ENCODE peak calls at places on chromosomes 11 and 22, in nine cellular contexts. M is dorsolateral prefrontal cortex, O is left lung, G is endothelial cell, Q is astrocyte of the spinal cord, Z is PC-3, S is thyroid gland, D is fibroblast of mammary gland, J is hepatocyte. C is an unnamed sample.

GRCh38 chr22:36977401-36977861 is 41.8 kb downstream of the TST start:
- DNase-seq in D (peak; percentile 7), O (peak; percentile 90), Q (peak; percentile 12), G (peak; percentile 59), S (peak; percentile 52), J (peak; percentile 79), Z (peak; percentile 6), M (peak; percentile 35), C (peak; percentile 76)

GRCh38 chr11:123054301-123055065 is 7.5 kb downstream of the HSPA8 start:
- DNase-seq in S (no peak), J (peak; percentile 88), O (no peak), Z (peak; percentile 89), M (no peak), Q (peak; percentile 74), D (peak; percentile 78), G (peak; percentile 23), C (peak; percentile 63)

GRCh38 chr11:102479733-102480132 is 27.2 kb upstream of the TMEM123 start:
- DNase-seq in O (no peak), Z (no peak), J (no peak), M (no peak), Q (no peak), S (no peak), D (no peak), G (no peak), C (no peak)

GRCh38 chr11:78325274-78325781 is 92.3 kb downstream of the GAB2 start:
- DNase-seq in Q (no peak), O (no peak), D (no peak), Z (no peak), J (no peak), G (no peak), M (no peak), S (no peak), C (peak; percentile 10)

GRCh38 chr11:70525006-70525405 is 126.7 kb downstream of the CTTN start:
- DNase-seq in O (peak; percentile 43), Q (no peak), Z (no peak), M (no peak), D (no peak), J (no peak), G (no peak), S (no peak), C (no peak)

GRCh38 chr11:285894-286220 is 3.1 kb upstream of the PGGHG start:
- DNase-seq in S (no peak), Q (no peak), Z (no peak), J (no peak), O (peak; percentile 34), G (no peak), D (no peak), M (no peak), C (no peak)

GRCh38 chr11:116544721-116545120 is 228.1 kb downstream of the BUD13 start:
- DNase-seq in M (no peak), G (no peak), S (no peak), J (no peak), Z (no peak), Q (no peak), O (no peak), D (no peak), C (no peak)

GRCh38 chr11:1299621-1300020 is 9.8 kb downstream of the TOLLIP start:
- DNase-seq in J (no peak), Z (no peak), G (no peak), O (peak; percentile 82), M (no peak), D (no peak), Q (no peak), S (peak; percentile 30), C (no peak)

GRCh38 chr11:84250834-84251613 is 964.9 kb upstream of the CCDC90B start:
- DNase-seq in O (no peak), D (no peak), S (no peak), Z (no peak), G (no peak), Q (no peak), M (no peak), J (no peak), C (no peak)

GRCh38 chr11:84243629-84244263 is 957.6 kb upstream of the CCDC90B start:
- DNase-seq in Z (no peak), Q (no peak), J (no peak), S (no peak), M (no peak), O (no peak), G (no peak), D (no peak), C (peak; percentile 20)

GRCh38 chr11:84247931-84248330 is 961.8 kb upstream of the CCDC90B start:
- DNase-seq in J (no peak), O (no peak), Q (peak; percentile 19), M (no peak), G (no peak), S (no peak), Z (no peak), D (peak; percentile 66), C (no peak)

GRCh38 chr11:84247129-84247528 is 961.0 kb upstream of the CCDC90B start:
- DNase-seq in Z (no peak), G (no peak), M (no peak), D (no peak), J (no peak), S (no peak), Q (no peak), O (no peak), C (no peak)

GRCh38 chr11:84249344-84250135 is 963.4 kb upstream of the CCDC90B start:
- DNase-seq in O (no peak), M (no peak), S (peak; percentile 9), Z (no peak), G (no peak), Q (peak; percentile 12), D (peak; percentile 49), J (no peak), C (no peak)
- TF ChIP-seq CTCF in O (no peak), M (no peak), S (no peak), Z (no peak), G (no peak), Q (no peak), D (no peak), J (no peak), C (peak; percentile 14)

DNA sequence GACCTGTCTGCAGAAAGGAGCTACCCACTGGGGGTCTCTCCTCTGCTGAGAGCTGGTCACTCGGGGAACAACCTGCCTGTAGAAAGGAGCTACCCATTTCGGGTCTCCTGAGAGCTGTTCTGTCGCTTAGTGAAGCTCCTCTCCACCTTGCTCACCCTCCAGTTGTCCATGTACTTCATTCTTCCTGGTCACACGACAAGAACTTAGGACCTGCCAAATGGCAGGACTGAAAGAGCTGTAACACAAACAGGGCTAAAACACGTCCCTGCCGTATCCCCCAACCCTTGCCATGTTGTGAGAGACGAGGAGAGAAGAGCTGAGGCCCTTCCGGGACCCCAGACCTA is 24.1 kb upstream of the RNASEH2C start:
- DNase-seq in J (no peak), D (no peak), Z (no peak), Q (no peak), G (no peak), M (no peak), S (no peak), O (no peak), C (no peak)
- TF ChIP-seq CTCF in J (no peak), D (no peak), Z (peak; percentile 14), Q (no peak), G (no peak), M (no peak), S (no peak), O (no peak), C (no peak)

GRCh38 chr11:44823006-44823405 is 96.2 kb downstream of the TSPAN18 start:
- DNase-seq in Q (no peak), O (peak; percentile 48), Z (no peak), D (peak; percentile 4), S (no peak), J (peak; percentile 37), G (peak; percentile 37), M (no peak), C (no peak)
- TF ChIP-seq CTCF in Q (peak; percentile 36), O (no peak), Z (peak; percentile 42), D (peak; percentile 29), S (no peak), J (peak; percentile 36), G (peak; percentile 36), M (no peak), C (peak; percentile 42)

GRCh38 chr11:134276396-134277175 is 407 bp downstream of the GLB1L3 start:
- DNase-seq in G (peak; percentile 39), Z (no peak), M (no peak), D (no peak), Q (no peak), S (no peak), J (no peak), O (no peak), C (no peak)
- TF ChIP-seq CTCF in G (no peak), Z (no peak), M (no peak), D (no peak), Q (no peak), S (no peak), J (no peak), O (no peak), C (no peak)

GRCh38 chr11:21567628-21568290 is 625.1 kb upstream of the ANO5 start:
- DNase-seq in Q (no peak), G (no peak), D (no peak), S (no peak), J (peak; percentile 14), O (no peak), M (no peak), Z (no peak), C (no peak)
- TF ChIP-seq CTCF in Q (no peak), G (no peak), D (no peak), S (no peak), J (no peak), O (no peak), M (no peak), Z (no peak), C (no peak)

GRCh38 chr22:22691055-22691454 is 46.6 kb downstream of the GGTLC2 start:
- DNase-seq in D (no peak), G (no peak), M (no peak), Z (no peak), O (no peak), J (no peak), Q (no peak), S (no peak), C (no peak)

GRCh38 chr22:22691716-22692701 is 47.6 kb downstream of the GGTLC2 start:
- DNase-seq in J (peak; percentile 54), Z (peak; percentile 73), O (no peak), D (peak; percentile 71), S (no peak), M (no peak), G (no peak), Q (no peak), C (no peak)

GRCh38 chr22:22694106-22694505 is 49.7 kb downstream of the GGTLC2 start:
- DNase-seq in Z (no peak), G (no peak), Q (no peak), O (no peak), S (no peak), J (no peak), D (peak; percentile 20), M (no peak), C (no peak)

GRCh38 chr22:22693531-22693884 is 49.1 kb downstream of the GGTLC2 start:
- DNase-seq in J (no peak), S (no peak), M (no peak), D (no peak), G (no peak), O (no peak), Q (no peak), Z (peak; percentile 15), C (no peak)

GRCh38 chr22:22692707-22693530 is 48.5 kb downstream of the GGTLC2 start:
- DNase-seq in Q (peak; percentile 14), M (no peak), D (peak; percentile 83), S (peak; percentile 44), O (peak; percentile 85), Z (peak; percentile 83), G (peak; percentile 70), J (peak; percentile 81), C (peak; percentile 36)
- TF ChIP-seq CTCF in Q (peak; percentile 63), M (peak; percentile 35), D (peak; percentile 40), S (peak; percentile 89), O (peak; percentile 50), Z (no peak), G (peak; percentile 83), J (peak; percentile 60), C (peak; percentile 36)

C was measured in GM13977.